ENCODE peak calls at places on chromosomes 6 and 20, in ten cellular contexts. D is neural crest cell; T is cardiac fibroblast; E is progenitor cell of endocrine pancreas; Q is spleen; F is GDM1; O is T follicular helper cell; U is T-cell; N is pons; P is stimulated activated CD4-positive, alpha-beta T cell treated with anti-CD3 and anti-CD28 coated beads, Interleukin-4, amount 100 ng/mL, for 48 hours. Z is an unnamed sample.

GRCh38 chr6:7324520-7324919 is 11.5 kb upstream of the SSR1 start:
- DNase-seq in T (no peak), D (no peak), U (no peak), E (no peak), O (no peak), F (peak), N (peak), P (no peak), Q (no peak), Z (no peak)

GRCh38 chr20:3158968-3159431 is 665 bp downstream of the FASTKD5 start:
- DNase-seq in F (no peak), P (no peak), Q (no peak), E (no peak), O (no peak), D (no peak), T (peak), N (peak), U (no peak), Z (no peak)

GRCh38 chr6:162149786-162150185 is 577.8 kb downstream of the PRKN start:
- DNase-seq in P (no peak), F (no peak), N (no peak), U (no peak), Q (no peak), E (no peak), T (no peak), D (no peak), O (no peak), Z (no peak)

GRCh38 chr6:782141-782540 is 89.2 kb upstream of the EXOC2 start:
- DNase-seq in Q (no peak), P (no peak), O (no peak), D (no peak), N (no peak), T (no peak), U (no peak), F (no peak), E (no peak), Z (no peak)

GRCh38 chr6:168524644-168525043 is 83.7 kb downstream of the SMOC2 start:
- DNase-seq in N (no peak), T (no peak), D (no peak), Q (no peak), U (no peak), P (no peak), F (no peak), O (no peak), E (no peak), Z (peak)

GRCh38 chr6:73969982-73970960 is 274.3 kb downstream of the CD109 start:
- DNase-seq in P (no peak), E (no peak), F (no peak), O (no peak), T (peak), U (no peak), N (peak), Q (no peak), D (no peak), Z (peak)

GRCh38 chr6:156013155-156013554 is 557.5 kb upstream of the NOX3 start:
- DNase-seq in U (no peak), T (no peak), F (no peak), Q (no peak), E (no peak), O (no peak), P (no peak), N (no peak), D (no peak), Z (no peak)

GRCh38 chr6:74785236-74785635 is 420.6 kb downstream of the COL12A1 start:
- DNase-seq in E (no peak), Q (no peak), U (no peak), P (no peak), F (no peak), T (peak), N (no peak), D (no peak), O (no peak), Z (no peak)

GRCh38 chr6:168709034-168709433 is 268.1 kb downstream of the SMOC2 start:
- DNase-seq in N (no peak), Q (no peak), P (no peak), D (no peak), U (no peak), O (no peak), E (no peak), T (no peak), F (no peak), Z (no peak)

GRCh38 chr6:109143191-109143590 is 47.9 kb downstream of the CEP57L1 start:
- DNase-seq in U (no peak), F (no peak), P (no peak), N (no peak), E (no peak), D (no peak), O (no peak), T (no peak), Q (no peak), Z (no peak)

GRCh38 chr6:70396796-70397729 is 16.2 kb upstream of the FAM135A start:
- DNase-seq in Q (no peak), N (no peak), U (no peak), O (no peak), F (no peak), T (peak), D (no peak), P (no peak), E (no peak), Z (no peak)

GRCh38 chr6:119444642-119445557 is 95.3 kb upstream of the MAN1A1 start:
- DNase-seq in U (no peak), Q (no peak), P (no peak), E (no peak), T (no peak), O (no peak), D (no peak), N (no peak), F (no peak), Z (no peak)

GRCh38 chr20:4835244-4836177 is 113.8 kb downstream of the PRND start:
- DNase-seq in P (no peak), U (no peak), O (no peak), E (no peak), Q (no peak), T (peak), D (no peak), F (no peak), N (no peak), Z (no peak)

GRCh38 chr6:40358473-40359460 is 228.4 kb downstream of the LRFN2 start:
- DNase-seq in F (no peak), T (no peak), N (no peak), E (no peak), U (no peak), P (no peak), O (no peak), D (no peak), Q (no peak), Z (no peak)

GRCh38 chr20:49385471-49385870 is 97.0 kb downstream of the KCNB1 start:
- DNase-seq in P (no peak), E (no peak), O (no peak), D (no peak), U (no peak), Q (no peak), N (peak), F (no peak), T (peak), Z (peak)

GRCh38 chr6:127547215-127547614 is 28.1 kb upstream of the MTCL3 start:
- DNase-seq in F (no peak), E (no peak), Q (no peak), O (no peak), D (no peak), U (no peak), T (peak), P (no peak), N (no peak), Z (no peak)

GRCh38 chr20:17971571-17972013 is 2.8 kb downstream of the MGME1 start:
- DNase-seq in O (no peak), T (peak), Q (no peak), D (no peak), F (no peak), N (peak), E (no peak), P (no peak), U (no peak), Z (peak)

GRCh38 chr6:1461207-1461606 is 71.8 kb downstream of the FOXF2 start:
- DNase-seq in N (no peak), D (no peak), P (no peak), T (peak), Q (no peak), E (no peak), U (no peak), F (no peak), O (no peak), Z (peak)

GRCh38 chr20:60056345-60057122 is 98.3 kb downstream of the CDH26 start:
- DNase-seq in T (no peak), P (no peak), N (no peak), U (no peak), D (no peak), O (no peak), Q (no peak), E (no peak), F (no peak), Z (no peak)

GRCh38 chr6:134410531-134410930 is 92.6 kb upstream of the SGK1 start:
- DNase-seq in T (no peak), Q (no peak), F (no peak), N (no peak), E (no peak), O (no peak), P (no peak), D (no peak), U (no peak), Z (no peak)

GRCh38 chr20:38222231-38222922 is 38.2 kb downstream of the KIAA1755 start:
- DNase-seq in N (no peak), T (peak), Q (peak), E (peak), O (peak), D (peak), F (peak), P (peak), U (peak), Z (peak)

GRCh38 chr6:168152306-168152963 is 73.4 kb upstream of the FRMD1 start:
- DNase-seq in D (no peak), O (no peak), P (no peak), U (no peak), N (no peak), F (no peak), T (no peak), E (no peak), Q (no peak), Z (no peak)

GRCh38 chr20:14312001-14312400 is 25.4 kb downstream of the FLRT3 start:
- DNase-seq in P (no peak), D (no peak), T (no peak), O (no peak), Q (no peak), N (no peak), U (no peak), F (no peak), E (no peak), Z (no peak)

GRCh38 chr20:58847483-58847882 is 3.2 kb downstream of the GNAS-AS1 start:
- DNase-seq in Q (no peak), P (no peak), E (no peak), T (no peak), N (no peak), O (no peak), F (peak), D (no peak), U (no peak), Z (no peak)

GRCh38 chr6:45791181-45791580 is 224.5 kb downstream of the CLIC5 start:
- DNase-seq in T (peak), N (no peak), D (no peak), E (no peak), F (no peak), O (no peak), Q (no peak), P (no peak), U (no peak), Z (no peak)

GRCh38 chr6:76682842-76683241 is 610.4 kb upstream of the IMPG1 start:
- DNase-seq in O (no peak), E (no peak), T (peak), U (no peak), Q (no peak), F (no peak), P (no peak), D (no peak), N (no peak), Z (peak)

GRCh38 chr20:34815636-34816035 is 9.8 kb downstream of the NCOA6 start:
- DNase-seq in P (no peak), O (no peak), D (no peak), U (no peak), F (no peak), T (no peak), Q (no peak), E (no peak), N (no peak), Z (no peak)

GRCh38 chr20:23666189-23666588 is 22.6 kb downstream of the CST4 start:
- DNase-seq in N (no peak), P (no peak), T (peak), Q (no peak), U (no peak), E (no peak), F (no peak), D (no peak), O (no peak), Z (peak)

GRCh38 chr6:135506270-135506997 is 8.9 kb upstream of the AHI1 start:
- DNase-seq in P (no peak), D (no peak), F (peak), O (no peak), E (no peak), T (peak), U (no peak), N (peak), Q (no peak), Z (peak)

GRCh38 chr6:151461673-151462072 is 9.7 kb upstream of the RMND1 start:
- DNase-seq in T (no peak), N (no peak), O (no peak), F (no peak), Q (no peak), P (no peak), D (no peak), E (no peak), U (no peak), Z (no peak)